ENCODE peak calls at places on chromosomes 4 and X, in six cellular contexts. Z is mesenteric fat pad; O is naive thymus-derived CD8-positive, alpha-beta T cell; G is NCI-H1092; L is ACHN; M is KG1. V is an unnamed sample.
A peak's percentile ranks its signal among the peaks of the same experiment; 100 is the strongest.

GRCh38 chr4:163505374-163505773 is 10.9 kb downstream of the TMA16 start:
- DNase-seq in Z (no peak), O (no peak), G (no peak), L (no peak), M (no peak), V (no peak)

GRCh38 chr4:151801547-151802516 is 41.0 kb upstream of the GATB start:
- DNase-seq in Z (no peak), O (peak; percentile 21), G (no peak), L (peak; percentile 63), M (no peak), V (no peak)

GRCh38 chr4:118917582-118917981 is 28.9 kb downstream of the SYNPO2 start:
- DNase-seq in Z (no peak), O (no peak), G (no peak), L (peak; percentile 21), M (no peak), V (no peak)

GRCh38 chrX:95059909-95060308 is 1385.9 kb downstream of the FAM133A start:
- DNase-seq in Z (no peak), O (no peak), G (no peak), L (no peak), M (no peak), V (no peak)

GRCh38 chr4:41129128-41129754 is 85.1 kb downstream of the APBB2 start:
- DNase-seq in Z (no peak), O (no peak), G (peak; percentile 9), L (no peak), M (no peak), V (no peak)

GRCh38 chrX:39012561-39013209 is 211.4 kb downstream of the MID1IP1 start:
- DNase-seq in Z (no peak), O (no peak), G (no peak), L (no peak), M (no peak), V (no peak)

GRCh38 chrX:47190445-47191269 is 3.0 kb upstream of the UBA1 start:
- DNase-seq in Z (no peak), O (peak; percentile 72), G (peak; percentile 94), L (peak; percentile 84), M (peak; percentile 51), V (peak; percentile 60)

GRCh38 chrX:34880656-34881055 is 61.9 kb upstream of the FAM47B start:
- DNase-seq in Z (no peak), O (no peak), G (no peak), L (peak; percentile 8), M (no peak), V (no peak)

GRCh38 chr4:8586671-8587468 is 5.7 kb upstream of the CPZ start:
- DNase-seq in Z (peak; percentile 67), O (no peak), G (no peak), L (no peak), M (no peak), V (no peak)

GRCh38 chr4:164313899-164314298 is 440.0 kb upstream of the SMIM31 start:
- DNase-seq in Z (no peak), O (no peak), G (no peak), L (no peak), M (no peak), V (no peak)

GRCh38 chr4:41624765-41625164 is 86.8 kb downstream of the LIMCH1 start:
- DNase-seq in Z (no peak), O (no peak), G (no peak), L (no peak), M (no peak), V (no peak)

GRCh38 chr4:147769386-147769785 is 37.5 kb downstream of the ARHGAP10 start:
- DNase-seq in Z (no peak), O (no peak), G (no peak), L (no peak), M (no peak), V (no peak)

GRCh38 chr4:41394362-41394960 is 137.7 kb downstream of the UCHL1 start:
- DNase-seq in Z (no peak), O (no peak), G (no peak), L (no peak), M (no peak), V (no peak)

GRCh38 chrX:69036674-69037573 is 128.3 kb downstream of the PJA1 start:
- DNase-seq in Z (no peak), O (no peak), G (no peak), L (no peak), M (no peak), V (no peak)

GRCh38 chr4:10075953-10076391 is 40.6 kb downstream of the WDR1 start:
- DNase-seq in Z (peak; percentile 87), O (no peak), G (no peak), L (no peak), M (no peak), V (no peak)

GRCh38 chrX:22338740-22339139 is 66.0 kb downstream of the CBLL2 start:
- DNase-seq in Z (no peak), O (no peak), G (no peak), L (no peak), M (no peak), V (no peak)

GRCh38 chr4:148044889-148045352 is 313.0 kb downstream of the ARHGAP10 start:
- DNase-seq in Z (no peak), O (no peak), G (no peak), L (no peak), M (no peak), V (no peak)

GRCh38 chrX:69323786-69324720 is 158.8 kb upstream of the PJA1 start:
- DNase-seq in Z (peak; percentile 65), O (no peak), G (peak; percentile 12), L (no peak), M (no peak), V (no peak)

GRCh38 chr4:95550566-95550965 is 1.8 kb upstream of the UNC5C start:
- DNase-seq in Z (no peak), O (no peak), G (no peak), L (no peak), M (no peak), V (no peak)

V was measured in SIG-M5.